ENCODE peak calls at places on chromosomes 13 and 19, in five cellular contexts. E is stimulated activated CD4-positive, alpha-beta T cell treated with anti-CD3 and anti-CD28 coated beads, Interleukin-1b, Interleukin-23, amount 100 ng/mL, for 48 hours; Q is lower leg skin; K is T1000; P is IMR-90. Y is an unnamed sample.

GRCh38 chr19:46745521-46746280 is at the start of gene FKRP:
- DNase-seq in Q (no peak), P (no peak), K (no peak), E (no peak), Y (no peak)

GRCh38 chr19:5934779-5935472 is 20.9 kb downstream of the CAPS start:
- DNase-seq in Q (no peak), E (no peak), P (peak; percentile 90), K (peak; percentile 29), Y (no peak)

GRCh38 chr13:65836066-65836465 is 1394.1 kb downstream of the PCDH9 start:
- DNase-seq in E (no peak), K (no peak), Q (no peak), P (no peak), Y (no peak)

GRCh38 chr13:48660356-48661076 is 6.8 kb downstream of the CYSLTR2 start:
- DNase-seq in K (no peak), E (no peak), Q (no peak), P (no peak), Y (no peak)

GRCh38 chr13:86569119-86569518 is 769.9 kb upstream of the SLITRK6 start:
- DNase-seq in P (peak; percentile 71), Q (no peak), E (no peak), K (no peak), Y (no peak)

GRCh38 chr13:46116653-46117502 is 12.0 kb upstream of the CPB2 start:
- DNase-seq in Q (no peak), P (no peak), E (no peak), K (no peak), Y (no peak)

GRCh38 chr13:20945952-20946383 is 43.4 kb upstream of the XPO4 start:
- DNase-seq in K (no peak), Q (peak; percentile 40), P (no peak), E (no peak), Y (no peak)

GRCh38 chr19:10706990-10707389 is 5.8 kb downstream of the QTRT1 start:
- DNase-seq in Q (no peak), E (no peak), P (peak; percentile 55), K (no peak), Y (no peak)

GRCh38 chr13:48078251-48078656 is 16.6 kb downstream of the MED4 start:
- DNase-seq in P (no peak), K (no peak), Q (no peak), E (no peak), Y (no peak)

GRCh38 chr13:75423383-75423782 is 58.6 kb downstream of the TBC1D4 start:
- DNase-seq in P (no peak), E (no peak), K (no peak), Q (no peak), Y (no peak)

GRCh38 chr19:40650749-40651305 is 39.6 kb downstream of the NUMBL start:
- DNase-seq in Q (peak; percentile 76), P (peak; percentile 74), K (no peak), E (no peak), Y (no peak)

GRCh38 chr13:113843864-113844556 is 19.9 kb downstream of the GAS6 start:
- DNase-seq in Q (no peak), E (no peak), K (no peak), P (no peak), Y (no peak)

GRCh38 chr13:112839347-112840105 is 129.5 kb upstream of the MCF2L start:
- DNase-seq in P (peak; percentile 61), E (no peak), K (no peak), Q (no peak), Y (no peak)

GRCh38 chr19:45791744-45792481 is 732 bp downstream of the DMWD start:
- DNase-seq in E (no peak), Q (no peak), P (no peak), K (no peak), Y (no peak)

GRCh38 chr19:15251010-15251748 is 18.9 kb upstream of the EPHX3 start:
- DNase-seq in E (no peak), Q (no peak), K (no peak), P (peak; percentile 85), Y (no peak)

GRCh38 chr19:46616631-46617322 is 8.1 kb downstream of the PTGIR start:
- DNase-seq in Q (no peak), K (no peak), E (peak; percentile 63), P (peak; percentile 85), Y (peak; percentile 45)

GRCh38 chr19:49468746-49469447 is 5.1 kb upstream of the FLT3LG start:
- DNase-seq in K (no peak), P (no peak), Q (peak; percentile 95), E (peak; percentile 82), Y (peak; percentile 44)

GRCh38 chr19:6219147-6219525 is 60.6 kb downstream of the MLLT1 start:
- DNase-seq in P (no peak), K (no peak), E (no peak), Q (no peak), Y (no peak)

GRCh38 chr19:13400296-13400695 is 106.0 kb downstream of the CACNA1A start:
- DNase-seq in P (no peak), K (no peak), Q (no peak), E (no peak), Y (no peak)

GRCh38 chr13:26425439-26426358 is 131.8 kb upstream of the WASF3 start:
- DNase-seq in Q (no peak), P (peak; percentile 88), E (no peak), K (no peak), Y (no peak)

GRCh38 chr19:32464279-32464678 is 58.7 kb downstream of the DPY19L3 start:
- DNase-seq in E (no peak), Q (no peak), K (no peak), P (peak; percentile 10), Y (no peak)

GRCh38 chr13:112890316-112891131 is 78.5 kb upstream of the MCF2L start:
- DNase-seq in E (no peak), P (no peak), K (no peak), Q (no peak), Y (no peak)

GRCh38 chr13:97319088-97319487 is 97.0 kb downstream of the MBNL2 start:
- DNase-seq in Q (no peak), E (no peak), P (peak; percentile 54), K (no peak), Y (no peak)

GRCh38 chr19:3516675-3517207 is 10.6 kb downstream of the FZR1 start:
- DNase-seq in K (no peak), E (peak; percentile 43), P (no peak), Q (no peak), Y (peak; percentile 47)

GRCh38 chr13:29561918-29562317 is 33.6 kb downstream of the SLC7A1 start:
- DNase-seq in Q (peak; percentile 43), E (no peak), P (peak; percentile 25), K (no peak), Y (no peak)

GRCh38 chr13:48750588-48751383 is 97.1 kb downstream of the CYSLTR2 start:
- DNase-seq in E (no peak), Q (peak; percentile 46), P (no peak), K (no peak), Y (no peak)

GRCh38 chr13:111905609-111905945 is 161.4 kb upstream of the SOX1 start:
- DNase-seq in Q (no peak), E (no peak), P (no peak), K (no peak), Y (no peak)

GRCh38 chr13:27792393-27793218 is at the start of gene GSX1:
- DNase-seq in K (no peak), E (peak; percentile 53), Q (no peak), P (peak; percentile 63), Y (no peak)

GRCh38 chr13:90738881-90739280 is 608.6 kb upstream of the MIR17HG start:
- DNase-seq in E (no peak), K (no peak), P (no peak), Q (no peak), Y (no peak)

GRCh38 chr19:16324384-16325160 is at the start of gene KLF2:
- DNase-seq in E (peak; percentile 69), Q (peak; percentile 89), K (peak; percentile 81), P (peak; percentile 90), Y (peak; percentile 64)